ENCODE peak calls at places on chromosomes 16 and 17, in seven cellular contexts. One of them, this sample, is unnamed.

GRCh38 chr16:79891458-79891857 is 290.9 kb upstream of the MAF start:
- DNase-seq in tibial artery: no peak
- DNase-seq in sigmoid colon: no peak
- DNase-seq in ovary: no peak
- DNase-seq in right atrium auricular region: no peak
- DNase-seq in heart left ventricle: no peak
- DNase-seq in lung: no peak
- DNase-seq in this sample: no peak

GRCh38 chr17:2736956-2737355 is 12.5 kb downstream of the CCDC92B start:
- DNase-seq in right atrium auricular region: no peak
- DNase-seq in ovary: no peak
- DNase-seq in sigmoid colon: no peak
- DNase-seq in lung: no peak
- DNase-seq in heart left ventricle: no peak
- DNase-seq in tibial artery: no peak
- DNase-seq in this sample: no peak

GRCh38 chr17:19705771-19706770 is 10.3 kb downstream of the SLC47A2 start:
- DNase-seq in heart left ventricle: no peak
- DNase-seq in sigmoid colon: no peak
- DNase-seq in ovary: no peak
- DNase-seq in right atrium auricular region: peak; percentile 56
- DNase-seq in lung: no peak
- DNase-seq in tibial artery: no peak
- DNase-seq in this sample: no peak

GRCh38 chr17:43662432-43663141 is 865 bp upstream of the MEOX1 start:
- DNase-seq in lung: no peak
- DNase-seq in tibial artery: no peak
- DNase-seq in ovary: no peak
- DNase-seq in right atrium auricular region: no peak
- DNase-seq in heart left ventricle: no peak
- DNase-seq in sigmoid colon: no peak
- DNase-seq in this sample: no peak

GRCh38 chr17:15143524-15143923 is 121.6 kb downstream of the PMP22 start:
- DNase-seq in lung: no peak
- DNase-seq in sigmoid colon: no peak
- DNase-seq in heart left ventricle: no peak
- DNase-seq in tibial artery: no peak
- DNase-seq in ovary: no peak
- DNase-seq in right atrium auricular region: no peak
- DNase-seq in this sample: no peak

GRCh38 chr17:78448356-78448993 is 70.0 kb downstream of the PGS1 start:
- DNase-seq in ovary: no peak
- DNase-seq in sigmoid colon: no peak
- DNase-seq in right atrium auricular region: no peak
- DNase-seq in heart left ventricle: no peak
- DNase-seq in lung: no peak
- DNase-seq in tibial artery: no peak
- DNase-seq in this sample: no peak

GRCh38 chr16:78599271-78599670 is 499.8 kb downstream of the WWOX start:
- DNase-seq in lung: no peak
- DNase-seq in tibial artery: no peak
- DNase-seq in ovary: no peak
- DNase-seq in sigmoid colon: no peak
- DNase-seq in heart left ventricle: no peak
- DNase-seq in right atrium auricular region: no peak
- DNase-seq in this sample: no peak

GRCh38 chr17:79365361-79365760 is 245.5 kb downstream of the RBFOX3 start:
- DNase-seq in tibial artery: no peak
- DNase-seq in sigmoid colon: no peak
- DNase-seq in ovary: no peak
- DNase-seq in right atrium auricular region: no peak
- DNase-seq in heart left ventricle: no peak
- DNase-seq in lung: no peak
- DNase-seq in this sample: no peak

GRCh38 chr16:56774009-56774408 is 44.1 kb downstream of the NUP93 start:
- DNase-seq in lung: no peak
- DNase-seq in heart left ventricle: no peak
- DNase-seq in tibial artery: no peak
- DNase-seq in right atrium auricular region: no peak
- DNase-seq in sigmoid colon: no peak
- DNase-seq in ovary: no peak
- DNase-seq in this sample: no peak

GRCh38 chr17:47948706-47949196 is 7.4 kb downstream of the PNPO start:
- DNase-seq in sigmoid colon: no peak
- DNase-seq in ovary: no peak
- DNase-seq in heart left ventricle: no peak
- DNase-seq in right atrium auricular region: no peak
- DNase-seq in tibial artery: no peak
- DNase-seq in lung: no peak
- DNase-seq in this sample: no peak

GRCh38 chr17:21511368-21512195 is 135.4 kb downstream of the KCNJ12 start:
- DNase-seq in tibial artery: peak; percentile 90
- DNase-seq in right atrium auricular region: peak; percentile 90
- DNase-seq in heart left ventricle: peak; percentile 83
- DNase-seq in lung: peak; percentile 78
- DNase-seq in sigmoid colon: peak; percentile 91
- DNase-seq in ovary: peak; percentile 89
- DNase-seq in this sample: peak; percentile 25

GRCh38 chr17:48597775-48598631 is 4.4 kb upstream of the HOXB5 start:
- DNase-seq in lung: peak; percentile 47
- DNase-seq in tibial artery: no peak
- DNase-seq in heart left ventricle: no peak
- DNase-seq in right atrium auricular region: peak; percentile 68
- DNase-seq in sigmoid colon: peak; percentile 93
- DNase-seq in ovary: no peak
- DNase-seq in this sample: no peak

GRCh38 chr17:3639981-3640596 is 3.5 kb downstream of the CTNS start:
- DNase-seq in heart left ventricle: no peak
- DNase-seq in right atrium auricular region: no peak
- DNase-seq in sigmoid colon: no peak
- DNase-seq in ovary: no peak
- DNase-seq in tibial artery: no peak
- DNase-seq in lung: no peak
- DNase-seq in this sample: no peak

GRCh38 chr17:9241371-9241712 is 220.0 kb downstream of the NTN1 start:
- DNase-seq in sigmoid colon: peak; percentile 87
- DNase-seq in heart left ventricle: peak; percentile 51
- DNase-seq in tibial artery: peak; percentile 82
- DNase-seq in ovary: peak; percentile 79
- DNase-seq in right atrium auricular region: peak; percentile 75
- DNase-seq in lung: no peak
- DNase-seq in this sample: no peak

GRCh38 chr17:9241774-9242496 is 220.6 kb downstream of the NTN1 start:
- DNase-seq in tibial artery: no peak
- DNase-seq in right atrium auricular region: no peak
- DNase-seq in heart left ventricle: no peak
- DNase-seq in ovary: no peak
- DNase-seq in sigmoid colon: no peak
- DNase-seq in lung: no peak
- DNase-seq in this sample: no peak

GRCh38 chr17:9239821-9240658 is 218.7 kb downstream of the NTN1 start:
- DNase-seq in lung: peak; percentile 65
- DNase-seq in heart left ventricle: peak; percentile 84
- DNase-seq in right atrium auricular region: peak; percentile 89
- DNase-seq in ovary: peak; percentile 87
- DNase-seq in sigmoid colon: peak; percentile 93
- DNase-seq in tibial artery: peak; percentile 95
- DNase-seq in this sample: no peak

GRCh38 chr17:9239260-9239820 is 218.0 kb downstream of the NTN1 start:
- DNase-seq in heart left ventricle: peak; percentile 46
- DNase-seq in sigmoid colon: no peak
- DNase-seq in tibial artery: no peak
- DNase-seq in right atrium auricular region: no peak
- DNase-seq in ovary: peak; percentile 52
- DNase-seq in lung: no peak
- DNase-seq in this sample: no peak

DNA sequence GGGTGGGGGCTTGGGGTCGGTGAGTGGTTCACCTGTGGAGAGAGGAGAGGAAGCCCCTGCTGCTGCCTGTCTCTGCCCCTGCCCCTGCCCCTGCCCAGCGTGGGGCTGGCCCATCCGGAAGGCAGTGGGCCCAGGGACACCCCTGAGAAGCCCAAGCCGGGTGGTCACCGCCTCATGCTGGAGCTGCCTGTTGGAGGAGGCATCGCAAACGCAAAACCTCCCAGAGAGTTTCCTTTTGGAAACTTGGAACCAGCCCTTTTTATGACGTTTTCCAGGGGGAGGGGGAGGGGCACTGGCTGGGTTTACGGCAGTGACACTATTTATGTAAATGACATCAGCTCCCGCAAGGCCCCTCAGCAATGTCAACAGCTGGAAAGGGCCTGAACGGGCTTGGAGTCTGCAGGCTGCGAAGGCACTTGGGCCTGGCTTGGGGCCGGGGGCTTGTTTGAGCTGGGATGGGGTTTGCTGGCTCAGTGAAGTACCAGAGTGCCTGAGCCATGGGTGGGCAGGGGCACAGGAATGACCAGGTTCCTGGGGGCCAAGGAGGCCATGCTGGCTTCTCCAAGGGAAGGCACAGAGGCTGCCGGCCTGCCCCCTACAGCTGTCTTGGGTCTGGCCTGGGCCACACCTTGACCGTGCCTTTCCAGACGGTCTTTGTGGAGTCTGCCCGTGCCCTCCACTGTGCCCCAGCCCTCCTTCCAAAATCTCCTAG is 219.5 kb downstream of the NTN1 start:
- DNase-seq in ovary: peak; percentile 76
- DNase-seq in right atrium auricular region: peak; percentile 93
- DNase-seq in sigmoid colon: peak; percentile 93
- DNase-seq in heart left ventricle: peak; percentile 89
- DNase-seq in lung: peak; percentile 59
- DNase-seq in tibial artery: peak; percentile 96
- DNase-seq in this sample: no peak
- H3K4me3 ChIP-seq in ovary: peak overlapping the region; percentile 64
- H3K4me3 ChIP-seq in right atrium auricular region: peak overlapping the region; percentile 62
- H3K4me3 ChIP-seq in sigmoid colon: peak overlapping the region; percentile 54
- H3K4me3 ChIP-seq in heart left ventricle: peak overlapping the region; percentile 81
- H3K4me3 ChIP-seq in lung: no peak overlapping the region
- H3K4me3 ChIP-seq in tibial artery: peak overlapping the region; percentile 57
- H3K4me3 ChIP-seq in this sample: no peak overlapping the region

GRCh38 chr16:27476240-27476639 is 73.5 kb downstream of the GTF3C1 start:
- DNase-seq in lung: no peak
- DNase-seq in tibial artery: no peak
- DNase-seq in sigmoid colon: no peak
- DNase-seq in heart left ventricle: no peak
- DNase-seq in right atrium auricular region: no peak
- DNase-seq in ovary: no peak
- DNase-seq in this sample: no peak
- H3K36me3 ChIP-seq in lung: peaks cover 61% of the 10 kb centered on the region
- H3K36me3 ChIP-seq in tibial artery: peaks cover 100% of the 10 kb centered on the region
- H3K36me3 ChIP-seq in sigmoid colon: peaks cover 74% of the 10 kb centered on the region
- H3K36me3 ChIP-seq in heart left ventricle: peaks cover 100% of the 10 kb centered on the region
- H3K36me3 ChIP-seq in right atrium auricular region: peaks cover 85% of the 10 kb centered on the region
- H3K36me3 ChIP-seq in ovary: no peaks in the 10 kb centered on the region
- H3K36me3 ChIP-seq in this sample: peaks cover 4% of the 10 kb centered on the region

DNA sequence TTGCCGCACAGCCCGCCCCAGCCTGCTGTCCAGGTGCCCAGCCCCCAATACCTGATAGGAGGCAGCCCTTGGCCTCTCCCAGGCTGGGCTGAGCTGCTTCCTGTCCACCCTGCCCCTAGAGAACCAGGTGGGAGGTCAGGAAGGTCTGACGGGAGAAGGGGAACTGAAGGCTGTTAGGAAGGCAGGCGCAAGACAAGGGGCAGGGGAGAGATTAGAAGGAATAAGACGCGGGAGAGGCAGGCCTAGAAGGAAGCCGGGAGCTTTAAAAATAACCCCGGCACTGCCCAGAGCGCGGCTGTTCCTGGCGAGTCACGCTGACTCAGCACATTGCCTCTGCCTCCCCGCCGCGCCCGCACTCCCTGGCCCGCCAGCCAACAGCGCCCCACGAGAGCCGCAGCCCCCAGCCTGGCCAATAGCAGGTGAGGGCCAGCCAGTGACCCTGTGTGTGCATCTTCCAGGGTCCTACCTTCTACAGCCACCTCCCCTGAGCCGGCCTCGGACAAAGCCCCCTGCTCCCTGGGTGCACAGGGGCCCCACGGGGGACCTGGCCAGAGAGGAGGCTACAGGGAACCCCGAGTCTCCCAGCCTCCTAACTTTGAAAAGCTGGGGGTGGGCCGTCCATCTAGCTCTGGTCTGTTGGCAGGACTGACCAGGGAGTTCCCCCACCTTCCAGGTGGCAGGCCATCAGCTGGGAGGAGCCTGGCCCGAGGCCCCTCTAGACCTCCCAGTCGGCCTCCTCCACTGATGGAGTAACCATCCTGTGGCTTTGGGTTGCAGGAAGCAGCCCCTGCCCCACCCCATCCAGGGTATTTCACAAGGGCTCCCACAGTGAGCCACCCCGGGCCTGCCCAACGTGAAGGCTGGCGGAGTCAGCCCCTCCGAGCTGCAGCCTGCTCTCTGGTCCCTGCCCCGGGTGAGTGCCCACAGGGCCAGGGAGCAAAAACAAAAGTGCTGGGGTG is 4.0 kb downstream of the MAFG start:
- DNase-seq in heart left ventricle: peak; percentile 72
- DNase-seq in lung: peak; percentile 70
- DNase-seq in tibial artery: peak; percentile 84
- DNase-seq in sigmoid colon: peak; percentile 86
- DNase-seq in ovary: peak; percentile 86
- DNase-seq in right atrium auricular region: peak; percentile 70
- DNase-seq in this sample: peak; percentile 23
- H3K4me3 ChIP-seq in heart left ventricle: peak overlapping the region; percentile 37
- H3K4me3 ChIP-seq in lung: no peak overlapping the region
- H3K4me3 ChIP-seq in tibial artery: peak overlapping the region; percentile 19
- H3K4me3 ChIP-seq in sigmoid colon: peak overlapping the region; percentile 38
- H3K4me3 ChIP-seq in ovary: peak overlapping the region; percentile 7
- H3K4me3 ChIP-seq in right atrium auricular region: peak overlapping the region; percentile 38
- H3K4me3 ChIP-seq in this sample: peak overlapping the region; percentile 15

GRCh38 chr16:24973771-24974461 is 41.3 kb downstream of the ARHGAP17 start:
- DNase-seq in right atrium auricular region: no peak
- DNase-seq in heart left ventricle: no peak
- DNase-seq in tibial artery: no peak
- DNase-seq in sigmoid colon: no peak
- DNase-seq in ovary: no peak
- DNase-seq in lung: no peak
- DNase-seq in this sample: no peak
- H3K36me3 ChIP-seq in right atrium auricular region: peaks cover 48% of the 10 kb centered on the region
- H3K36me3 ChIP-seq in heart left ventricle: peaks cover 92% of the 10 kb centered on the region
- H3K36me3 ChIP-seq in tibial artery: peaks cover 74% of the 10 kb centered on the region
- H3K36me3 ChIP-seq in sigmoid colon: peaks cover 15% of the 10 kb centered on the region
- H3K36me3 ChIP-seq in ovary: no peaks in the 10 kb centered on the region
- H3K36me3 ChIP-seq in lung: peaks cover 34% of the 10 kb centered on the region
- H3K36me3 ChIP-seq in this sample: peaks cover 2% of the 10 kb centered on the region

GRCh38 chr16:86303787-86304685 is 206.3 kb upstream of the FOXF1 start:
- DNase-seq in tibial artery: no peak
- DNase-seq in sigmoid colon: peak; percentile 92
- DNase-seq in ovary: no peak
- DNase-seq in right atrium auricular region: no peak
- DNase-seq in lung: no peak
- DNase-seq in heart left ventricle: no peak
- DNase-seq in this sample: no peak
- H3K4me3 ChIP-seq in tibial artery: peak overlapping the region; percentile 17
- H3K4me3 ChIP-seq in sigmoid colon: peak overlapping the region; percentile 45
- H3K4me3 ChIP-seq in ovary: peak overlapping the region; percentile 11
- H3K4me3 ChIP-seq in right atrium auricular region: peak overlapping the region; percentile 18
- H3K4me3 ChIP-seq in lung: peak overlapping the region; percentile 16
- H3K4me3 ChIP-seq in heart left ventricle: peak overlapping the region; percentile 27
- H3K4me3 ChIP-seq in this sample: no peak overlapping the region

GRCh38 chr17:42474270-42474669 is 15.6 kb downstream of the ATP6V0A1 start:
- DNase-seq in tibial artery: no peak
- DNase-seq in lung: no peak
- DNase-seq in ovary: no peak
- DNase-seq in sigmoid colon: no peak
- DNase-seq in heart left ventricle: no peak
- DNase-seq in right atrium auricular region: no peak
- DNase-seq in this sample: no peak
- H3K36me3 ChIP-seq in tibial artery: peaks cover 74% of the 10 kb centered on the region
- H3K36me3 ChIP-seq in lung: peaks cover 24% of the 10 kb centered on the region
- H3K36me3 ChIP-seq in ovary: no peaks in the 10 kb centered on the region
- H3K36me3 ChIP-seq in sigmoid colon: peaks cover 67% of the 10 kb centered on the region
- H3K36me3 ChIP-seq in heart left ventricle: peaks cover 85% of the 10 kb centered on the region
- H3K36me3 ChIP-seq in right atrium auricular region: peaks cover 77% of the 10 kb centered on the region
- H3K36me3 ChIP-seq in this sample: no peaks in the 10 kb centered on the region